ENCODE peak calls at places on chromosomes 3 and 15, in five cellular contexts. Y, Q, F, O and K are unnamed samples.

GRCh38 chr15:29800441-29801366 is 21.6 kb downstream of the TJP1 start:
- DNase-seq in F (no peak), Q (no peak), O (no peak), Y (no peak), K (no peak)

GRCh38 chr15:47813985-47814384 is 96.7 kb downstream of the SEMA6D start:
- DNase-seq in Y (no peak), F (no peak), Q (peak), O (no peak), K (peak)

GRCh38 chr3:72810063-72810462 is 38.2 kb downstream of the SHQ1 start:
- DNase-seq in Y (no peak), Q (no peak), F (no peak), O (no peak), K (no peak)

GRCh38 chr15:63473007-63473748 is 31.2 kb upstream of the USP3 start:
- DNase-seq in O (no peak), F (no peak), Y (no peak), Q (peak), K (peak)

GRCh38 chr3:134685881-134686802 is 35.3 kb upstream of the KY start:
- DNase-seq in Y (no peak), O (no peak), Q (no peak), F (no peak), K (no peak)

GRCh38 chr3:117820900-117821299 is 1111.3 kb downstream of the TUSC7 start:
- DNase-seq in F (no peak), O (no peak), Q (no peak), Y (no peak), K (no peak)

GRCh38 chr15:96392380-96393208 is 62.1 kb downstream of the NR2F2 start:
- DNase-seq in O (no peak), Q (no peak), F (no peak), Y (no peak), K (no peak)

GRCh38 chr15:96381463-96381862 is 51.0 kb downstream of the NR2F2 start:
- DNase-seq in Q (no peak), O (no peak), Y (no peak), F (no peak), K (no peak)

GRCh38 chr3:20648294-20648693 is 462.3 kb upstream of the SGO1 start:
- DNase-seq in Q (no peak), F (no peak), O (no peak), Y (no peak), K (no peak)

DNA sequence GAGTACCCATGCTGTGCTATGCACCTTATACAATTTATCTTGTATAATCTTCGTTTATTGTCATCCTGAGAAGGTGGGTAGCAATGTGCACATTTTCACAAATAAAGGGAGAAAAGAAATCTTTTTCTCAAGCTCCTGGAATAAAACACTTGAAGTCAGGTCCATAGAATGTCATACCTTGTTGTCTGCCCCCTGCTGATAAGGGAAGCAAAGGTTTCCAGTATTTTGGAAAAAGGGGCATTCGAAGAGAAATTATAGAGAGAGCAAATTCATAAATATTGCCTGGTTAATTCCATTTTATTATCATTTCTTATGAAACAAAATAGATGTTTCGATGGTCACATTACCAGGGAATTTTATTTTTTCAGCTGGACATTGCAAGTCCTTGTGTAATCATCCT is 277.8 kb downstream of the RAP2B start:
- DNase-seq in Y (no peak), O (no peak), Q (no peak), F (no peak), K (no peak)
- TF ChIP-seq CTCF in Y (no peak), O (no peak), Q (no peak), F (no peak), K (no peak)

DNA sequence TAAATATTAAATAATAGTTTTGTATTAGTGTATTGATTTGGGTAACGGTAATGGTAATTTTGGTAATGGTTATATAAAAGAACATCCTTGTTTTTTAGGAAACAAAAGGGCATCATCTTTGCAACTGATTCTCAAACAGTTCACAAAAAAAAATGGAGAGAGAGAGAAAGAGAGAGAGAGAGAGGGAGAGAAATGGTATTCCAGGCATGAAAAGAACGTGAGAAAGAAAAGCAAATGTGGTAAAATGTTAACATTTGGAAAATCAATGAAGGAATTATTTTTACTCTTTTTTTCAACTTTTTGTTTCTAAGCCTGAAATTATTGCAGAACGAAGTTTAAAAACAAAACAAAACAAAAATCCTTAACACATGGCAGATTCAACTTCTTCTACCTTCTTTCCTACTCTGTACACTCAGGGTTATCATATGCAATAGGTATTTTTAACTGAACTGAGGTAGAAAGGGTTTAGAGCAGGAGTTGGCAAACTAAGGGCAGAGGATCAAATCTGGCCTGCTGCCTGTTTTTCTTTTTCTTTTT is 2.2 kb upstream of the GLB1 start:
- DNase-seq in F (no peak), Y (no peak), Q (no peak), O (no peak), K (no peak)
- TF ChIP-seq CTCF in F (no peak), Y (no peak), Q (no peak), O (no peak), K (no peak)

GRCh38 chr15:38862104-38862503 is 297.5 kb upstream of the RASGRP1 start:
- DNase-seq in O (no peak), F (no peak), Q (no peak), Y (no peak), K (no peak)

GRCh38 chr15:38863381-38863780 is 298.8 kb upstream of the RASGRP1 start:
- DNase-seq in O (no peak), Y (no peak), F (no peak), Q (no peak), K (no peak)

GRCh38 chr15:38864827-38865604 is 300.4 kb upstream of the RASGRP1 start:
- DNase-seq in F (peak), Y (peak), Q (no peak), O (no peak), K (no peak)

GRCh38 chr15:38861108-38861507 is 296.5 kb upstream of the RASGRP1 start:
- DNase-seq in Y (no peak), Q (no peak), F (no peak), O (no peak), K (no peak)

GRCh38 chr15:38864122-38864521 is 299.5 kb upstream of the RASGRP1 start:
- DNase-seq in F (no peak), Q (no peak), O (no peak), Y (no peak), K (no peak)
- TF ChIP-seq CTCF in F (no peak), Q (no peak), O (no peak), Y (no peak), K (no peak)

DNA sequence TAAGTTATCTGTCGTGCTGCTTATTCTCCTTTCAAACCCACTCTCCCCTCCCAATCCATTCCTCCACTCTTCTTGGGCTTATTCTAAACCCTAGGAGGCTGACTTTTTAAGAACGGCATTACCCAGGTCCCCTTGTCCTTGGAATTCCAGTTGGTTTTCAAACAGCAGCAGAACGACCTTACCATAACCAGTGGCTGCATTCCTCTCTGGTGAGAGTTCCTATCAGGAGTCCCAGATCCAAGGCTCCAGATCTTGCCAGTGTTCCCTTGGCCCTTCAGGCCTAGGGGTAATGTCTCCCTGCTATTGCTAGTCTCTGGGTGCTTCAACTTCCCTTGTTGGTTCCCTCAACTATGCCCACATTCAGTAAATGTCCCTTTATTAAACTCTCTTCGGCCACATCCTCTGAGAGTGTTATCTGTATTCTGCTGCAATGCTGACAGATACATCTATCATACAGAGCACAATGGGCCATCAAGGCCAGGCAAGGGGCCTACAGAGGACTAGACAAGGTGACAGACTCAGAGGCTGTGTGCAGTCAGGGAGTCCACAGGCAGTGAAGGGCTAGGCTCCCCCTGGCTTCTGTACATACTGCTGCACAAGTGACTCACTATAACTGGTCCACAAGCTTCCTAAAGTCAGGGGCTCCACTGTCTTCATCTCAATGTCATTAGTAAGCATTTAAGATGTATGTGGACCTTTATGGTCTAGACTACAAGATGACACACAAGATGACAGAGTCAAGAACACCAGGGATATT is 10.1 kb downstream of the LYSMD2 start:
- DNase-seq in O (no peak), F (no peak), Q (no peak), Y (no peak), K (no peak)
- TF ChIP-seq CTCF in O (no peak), F (no peak), Q (peak), Y (no peak), K (peak)

GRCh38 chr3:142595951-142596725 is at the start of gene PLS1:
- DNase-seq in O (peak), Y (peak), Q (peak), F (peak), K (peak)
- TF ChIP-seq CTCF in O (no peak), Y (no peak), Q (no peak), F (no peak), K (no peak)